ENCODE peak calls at places on chromosomes 16 and 17, in seven cellular contexts. One of them, this sample, is unnamed.

GRCh38 chr17:61875285-61875684 is 12.0 kb upstream of the BRIP1 start:
- DNase-seq in activated CD8-positive, alpha-beta memory T cell treated with anti-CD3 and anti-CD28 coated beads, Interleukin-2, amount 50 U/mL, for 48 hours: no peak
- DNase-seq in T-helper 1 cell: no peak
- DNase-seq in AG04450: no peak
- DNase-seq in NCI-H1105 treated with DMSO at 0.1 percent for 48 hours: no peak
- DNase-seq in mucosa of gallbladder: no peak
- DNase-seq in nucleus accumbens: no peak
- DNase-seq in this sample: no peak

GRCh38 chr17:52157603-52158449 is 688 bp downstream of the CA10 start:
- DNase-seq in AG04450: no peak
- DNase-seq in nucleus accumbens: no peak
- DNase-seq in T-helper 1 cell: no peak
- DNase-seq in NCI-H1105 treated with DMSO at 0.1 percent for 48 hours: no peak
- DNase-seq in mucosa of gallbladder: no peak
- DNase-seq in activated CD8-positive, alpha-beta memory T cell treated with anti-CD3 and anti-CD28 coated beads, Interleukin-2, amount 50 U/mL, for 48 hours: peak
- DNase-seq in this sample: no peak

GRCh38 chr17:72501404-72502110 is 380.7 kb downstream of the SOX9 start:
- DNase-seq in T-helper 1 cell: no peak
- DNase-seq in NCI-H1105 treated with DMSO at 0.1 percent for 48 hours: no peak
- DNase-seq in AG04450: no peak
- DNase-seq in activated CD8-positive, alpha-beta memory T cell treated with anti-CD3 and anti-CD28 coated beads, Interleukin-2, amount 50 U/mL, for 48 hours: no peak
- DNase-seq in mucosa of gallbladder: peak
- DNase-seq in nucleus accumbens: no peak
- DNase-seq in this sample: no peak

GRCh38 chr17:17403899-17404576 is 72.8 kb upstream of the MED9 start:
- DNase-seq in nucleus accumbens: no peak
- DNase-seq in activated CD8-positive, alpha-beta memory T cell treated with anti-CD3 and anti-CD28 coated beads, Interleukin-2, amount 50 U/mL, for 48 hours: peak
- DNase-seq in AG04450: no peak
- DNase-seq in T-helper 1 cell: no peak
- DNase-seq in mucosa of gallbladder: no peak
- DNase-seq in NCI-H1105 treated with DMSO at 0.1 percent for 48 hours: peak
- DNase-seq in this sample: no peak

GRCh38 chr16:50166511-50167500 is 13.7 kb downstream of the TENT4B start:
- DNase-seq in AG04450: no peak
- DNase-seq in NCI-H1105 treated with DMSO at 0.1 percent for 48 hours: no peak
- DNase-seq in nucleus accumbens: no peak
- DNase-seq in T-helper 1 cell: no peak
- DNase-seq in mucosa of gallbladder: no peak
- DNase-seq in activated CD8-positive, alpha-beta memory T cell treated with anti-CD3 and anti-CD28 coated beads, Interleukin-2, amount 50 U/mL, for 48 hours: no peak
- DNase-seq in this sample: no peak

GRCh38 chr17:15510361-15510760 is 42.9 kb upstream of the CDRT4 start:
- DNase-seq in activated CD8-positive, alpha-beta memory T cell treated with anti-CD3 and anti-CD28 coated beads, Interleukin-2, amount 50 U/mL, for 48 hours: no peak
- DNase-seq in NCI-H1105 treated with DMSO at 0.1 percent for 48 hours: no peak
- DNase-seq in nucleus accumbens: no peak
- DNase-seq in mucosa of gallbladder: no peak
- DNase-seq in AG04450: no peak
- DNase-seq in T-helper 1 cell: no peak
- DNase-seq in this sample: no peak

GRCh38 chr16:7449808-7450207 is 117.2 kb downstream of the RBFOX1 start:
- DNase-seq in mucosa of gallbladder: no peak
- DNase-seq in AG04450: no peak
- DNase-seq in NCI-H1105 treated with DMSO at 0.1 percent for 48 hours: no peak
- DNase-seq in activated CD8-positive, alpha-beta memory T cell treated with anti-CD3 and anti-CD28 coated beads, Interleukin-2, amount 50 U/mL, for 48 hours: no peak
- DNase-seq in nucleus accumbens: no peak
- DNase-seq in T-helper 1 cell: no peak
- DNase-seq in this sample: no peak

GRCh38 chr17:78338860-78339259 is 21.0 kb downstream of the SOCS3 start:
- DNase-seq in activated CD8-positive, alpha-beta memory T cell treated with anti-CD3 and anti-CD28 coated beads, Interleukin-2, amount 50 U/mL, for 48 hours: no peak
- DNase-seq in NCI-H1105 treated with DMSO at 0.1 percent for 48 hours: no peak
- DNase-seq in AG04450: no peak
- DNase-seq in mucosa of gallbladder: peak
- DNase-seq in T-helper 1 cell: no peak
- DNase-seq in nucleus accumbens: no peak
- DNase-seq in this sample: peak

GRCh38 chr16:30657866-30658730 is at the start of gene FBRS:
- DNase-seq in nucleus accumbens: peak
- DNase-seq in AG04450: peak
- DNase-seq in T-helper 1 cell: peak
- DNase-seq in mucosa of gallbladder: peak
- DNase-seq in NCI-H1105 treated with DMSO at 0.1 percent for 48 hours: peak
- DNase-seq in activated CD8-positive, alpha-beta memory T cell treated with anti-CD3 and anti-CD28 coated beads, Interleukin-2, amount 50 U/mL, for 48 hours: peak
- DNase-seq in this sample: peak

GRCh38 chr17:76718516-76718915 is 7.8 kb upstream of the MXRA7 start:
- DNase-seq in nucleus accumbens: no peak
- DNase-seq in activated CD8-positive, alpha-beta memory T cell treated with anti-CD3 and anti-CD28 coated beads, Interleukin-2, amount 50 U/mL, for 48 hours: no peak
- DNase-seq in T-helper 1 cell: no peak
- DNase-seq in mucosa of gallbladder: no peak
- DNase-seq in AG04450: no peak
- DNase-seq in NCI-H1105 treated with DMSO at 0.1 percent for 48 hours: no peak
- DNase-seq in this sample: no peak

GRCh38 chr16:8866884-8867482 is 1.8 kb downstream of the CARHSP1 start:
- DNase-seq in nucleus accumbens: no peak
- DNase-seq in activated CD8-positive, alpha-beta memory T cell treated with anti-CD3 and anti-CD28 coated beads, Interleukin-2, amount 50 U/mL, for 48 hours: no peak
- DNase-seq in AG04450: no peak
- DNase-seq in NCI-H1105 treated with DMSO at 0.1 percent for 48 hours: no peak
- DNase-seq in T-helper 1 cell: no peak
- DNase-seq in mucosa of gallbladder: no peak
- DNase-seq in this sample: no peak

GRCh38 chr16:64236351-64236750 is 885.5 kb downstream of the CDH11 start:
- DNase-seq in T-helper 1 cell: no peak
- DNase-seq in NCI-H1105 treated with DMSO at 0.1 percent for 48 hours: no peak
- DNase-seq in nucleus accumbens: no peak
- DNase-seq in mucosa of gallbladder: no peak
- DNase-seq in AG04450: no peak
- DNase-seq in activated CD8-positive, alpha-beta memory T cell treated with anti-CD3 and anti-CD28 coated beads, Interleukin-2, amount 50 U/mL, for 48 hours: no peak
- DNase-seq in this sample: no peak

GRCh38 chr17:83054518-83055125 is 24.8 kb upstream of the METRNL start:
- DNase-seq in AG04450: no peak
- DNase-seq in NCI-H1105 treated with DMSO at 0.1 percent for 48 hours: no peak
- DNase-seq in T-helper 1 cell: no peak
- DNase-seq in nucleus accumbens: no peak
- DNase-seq in activated CD8-positive, alpha-beta memory T cell treated with anti-CD3 and anti-CD28 coated beads, Interleukin-2, amount 50 U/mL, for 48 hours: peak
- DNase-seq in mucosa of gallbladder: no peak
- DNase-seq in this sample: peak

GRCh38 chr17:44899074-44899782 is at the start of gene EFTUD2:
- DNase-seq in T-helper 1 cell: peak
- DNase-seq in nucleus accumbens: no peak
- DNase-seq in activated CD8-positive, alpha-beta memory T cell treated with anti-CD3 and anti-CD28 coated beads, Interleukin-2, amount 50 U/mL, for 48 hours: peak
- DNase-seq in mucosa of gallbladder: peak
- DNase-seq in NCI-H1105 treated with DMSO at 0.1 percent for 48 hours: peak
- DNase-seq in AG04450: peak
- DNase-seq in this sample: peak

GRCh38 chr17:62718420-62718819 is 89.7 kb downstream of the MARCHF10 start:
- DNase-seq in mucosa of gallbladder: no peak
- DNase-seq in activated CD8-positive, alpha-beta memory T cell treated with anti-CD3 and anti-CD28 coated beads, Interleukin-2, amount 50 U/mL, for 48 hours: no peak
- DNase-seq in nucleus accumbens: no peak
- DNase-seq in AG04450: no peak
- DNase-seq in NCI-H1105 treated with DMSO at 0.1 percent for 48 hours: no peak
- DNase-seq in T-helper 1 cell: no peak
- DNase-seq in this sample: no peak

GRCh38 chr16:67648764-67649407 is 3.9 kb downstream of the CARMIL2 start:
- DNase-seq in activated CD8-positive, alpha-beta memory T cell treated with anti-CD3 and anti-CD28 coated beads, Interleukin-2, amount 50 U/mL, for 48 hours: no peak
- DNase-seq in NCI-H1105 treated with DMSO at 0.1 percent for 48 hours: no peak
- DNase-seq in T-helper 1 cell: no peak
- DNase-seq in nucleus accumbens: no peak
- DNase-seq in mucosa of gallbladder: no peak
- DNase-seq in AG04450: no peak
- DNase-seq in this sample: no peak

GRCh38 chr17:55895112-55895759 is 144.4 kb downstream of the PCTP start:
- DNase-seq in nucleus accumbens: no peak
- DNase-seq in mucosa of gallbladder: no peak
- DNase-seq in T-helper 1 cell: no peak
- DNase-seq in NCI-H1105 treated with DMSO at 0.1 percent for 48 hours: no peak
- DNase-seq in AG04450: no peak
- DNase-seq in activated CD8-positive, alpha-beta memory T cell treated with anti-CD3 and anti-CD28 coated beads, Interleukin-2, amount 50 U/mL, for 48 hours: no peak
- DNase-seq in this sample: no peak

GRCh38 chr17:58329035-58329807 is 626 bp upstream of the TSPOAP1 start:
- DNase-seq in mucosa of gallbladder: peak
- DNase-seq in NCI-H1105 treated with DMSO at 0.1 percent for 48 hours: no peak
- DNase-seq in activated CD8-positive, alpha-beta memory T cell treated with anti-CD3 and anti-CD28 coated beads, Interleukin-2, amount 50 U/mL, for 48 hours: peak
- DNase-seq in AG04450: no peak
- DNase-seq in nucleus accumbens: no peak
- DNase-seq in T-helper 1 cell: peak
- DNase-seq in this sample: no peak

GRCh38 chr16:30499284-30499683 is 26.7 kb downstream of the ITGAL start:
- DNase-seq in nucleus accumbens: no peak
- DNase-seq in mucosa of gallbladder: no peak
- DNase-seq in activated CD8-positive, alpha-beta memory T cell treated with anti-CD3 and anti-CD28 coated beads, Interleukin-2, amount 50 U/mL, for 48 hours: no peak
- DNase-seq in NCI-H1105 treated with DMSO at 0.1 percent for 48 hours: no peak
- DNase-seq in T-helper 1 cell: no peak
- DNase-seq in AG04450: no peak
- DNase-seq in this sample: no peak

GRCh38 chr16:86906608-86907007 is 328.3 kb downstream of the FOXL1 start:
- DNase-seq in AG04450: no peak
- DNase-seq in NCI-H1105 treated with DMSO at 0.1 percent for 48 hours: no peak
- DNase-seq in T-helper 1 cell: no peak
- DNase-seq in nucleus accumbens: no peak
- DNase-seq in activated CD8-positive, alpha-beta memory T cell treated with anti-CD3 and anti-CD28 coated beads, Interleukin-2, amount 50 U/mL, for 48 hours: no peak
- DNase-seq in mucosa of gallbladder: peak
- DNase-seq in this sample: no peak

GRCh38 chr16:7679899-7680298 is 347.3 kb downstream of the RBFOX1 start:
- DNase-seq in mucosa of gallbladder: no peak
- DNase-seq in activated CD8-positive, alpha-beta memory T cell treated with anti-CD3 and anti-CD28 coated beads, Interleukin-2, amount 50 U/mL, for 48 hours: no peak
- DNase-seq in nucleus accumbens: no peak
- DNase-seq in T-helper 1 cell: no peak
- DNase-seq in NCI-H1105 treated with DMSO at 0.1 percent for 48 hours: no peak
- DNase-seq in AG04450: no peak
- DNase-seq in this sample: no peak

GRCh38 chr17:65594585-65594940 is 33.1 kb upstream of the AXIN2 start:
- DNase-seq in NCI-H1105 treated with DMSO at 0.1 percent for 48 hours: no peak
- DNase-seq in T-helper 1 cell: no peak
- DNase-seq in activated CD8-positive, alpha-beta memory T cell treated with anti-CD3 and anti-CD28 coated beads, Interleukin-2, amount 50 U/mL, for 48 hours: no peak
- DNase-seq in nucleus accumbens: no peak
- DNase-seq in mucosa of gallbladder: no peak
- DNase-seq in AG04450: peak
- DNase-seq in this sample: no peak

GRCh38 chr17:7656958-7657715 is 6.4 kb downstream of the ATP1B2 start:
- DNase-seq in activated CD8-positive, alpha-beta memory T cell treated with anti-CD3 and anti-CD28 coated beads, Interleukin-2, amount 50 U/mL, for 48 hours: no peak
- DNase-seq in mucosa of gallbladder: peak
- DNase-seq in AG04450: no peak
- DNase-seq in NCI-H1105 treated with DMSO at 0.1 percent for 48 hours: no peak
- DNase-seq in T-helper 1 cell: no peak
- DNase-seq in nucleus accumbens: no peak
- DNase-seq in this sample: peak

GRCh38 chr16:6446370-6446769 is 886.3 kb upstream of the RBFOX1 start:
- DNase-seq in mucosa of gallbladder: no peak
- DNase-seq in AG04450: no peak
- DNase-seq in activated CD8-positive, alpha-beta memory T cell treated with anti-CD3 and anti-CD28 coated beads, Interleukin-2, amount 50 U/mL, for 48 hours: no peak
- DNase-seq in T-helper 1 cell: no peak
- DNase-seq in nucleus accumbens: no peak
- DNase-seq in NCI-H1105 treated with DMSO at 0.1 percent for 48 hours: no peak
- DNase-seq in this sample: no peak

GRCh38 chr17:40556884-40557414 is 8.3 kb downstream of the CCR7 start:
- DNase-seq in T-helper 1 cell: no peak
- DNase-seq in AG04450: no peak
- DNase-seq in activated CD8-positive, alpha-beta memory T cell treated with anti-CD3 and anti-CD28 coated beads, Interleukin-2, amount 50 U/mL, for 48 hours: peak
- DNase-seq in mucosa of gallbladder: no peak
- DNase-seq in nucleus accumbens: no peak
- DNase-seq in NCI-H1105 treated with DMSO at 0.1 percent for 48 hours: no peak
- DNase-seq in this sample: peak

GRCh38 chr16:61915569-61915968 is 120.7 kb downstream of the CDH8 start:
- DNase-seq in activated CD8-positive, alpha-beta memory T cell treated with anti-CD3 and anti-CD28 coated beads, Interleukin-2, amount 50 U/mL, for 48 hours: no peak
- DNase-seq in NCI-H1105 treated with DMSO at 0.1 percent for 48 hours: no peak
- DNase-seq in T-helper 1 cell: no peak
- DNase-seq in AG04450: no peak
- DNase-seq in nucleus accumbens: no peak
- DNase-seq in mucosa of gallbladder: no peak
- DNase-seq in this sample: no peak

GRCh38 chr17:48583708-48584582 is 5.8 kb upstream of the HOXB4 start:
- DNase-seq in nucleus accumbens: no peak
- DNase-seq in AG04450: no peak
- DNase-seq in mucosa of gallbladder: no peak
- DNase-seq in T-helper 1 cell: no peak
- DNase-seq in NCI-H1105 treated with DMSO at 0.1 percent for 48 hours: no peak
- DNase-seq in activated CD8-positive, alpha-beta memory T cell treated with anti-CD3 and anti-CD28 coated beads, Interleukin-2, amount 50 U/mL, for 48 hours: no peak
- DNase-seq in this sample: no peak

GRCh38 chr16:88924834-88925539 is 52.0 kb downstream of the CBFA2T3 start:
- DNase-seq in T-helper 1 cell: no peak
- DNase-seq in nucleus accumbens: no peak
- DNase-seq in mucosa of gallbladder: no peak
- DNase-seq in activated CD8-positive, alpha-beta memory T cell treated with anti-CD3 and anti-CD28 coated beads, Interleukin-2, amount 50 U/mL, for 48 hours: no peak
- DNase-seq in AG04450: peak
- DNase-seq in NCI-H1105 treated with DMSO at 0.1 percent for 48 hours: no peak
- DNase-seq in this sample: no peak

GRCh38 chr17:35597604-35598003 is 10.5 kb downstream of the AP2B1 start:
- DNase-seq in activated CD8-positive, alpha-beta memory T cell treated with anti-CD3 and anti-CD28 coated beads, Interleukin-2, amount 50 U/mL, for 48 hours: no peak
- DNase-seq in T-helper 1 cell: no peak
- DNase-seq in NCI-H1105 treated with DMSO at 0.1 percent for 48 hours: no peak
- DNase-seq in mucosa of gallbladder: no peak
- DNase-seq in AG04450: no peak
- DNase-seq in nucleus accumbens: no peak
- DNase-seq in this sample: no peak

GRCh38 chr17:10197721-10198508 is 491 bp downstream of the GAS7 start:
- DNase-seq in AG04450: no peak
- DNase-seq in T-helper 1 cell: no peak
- DNase-seq in activated CD8-positive, alpha-beta memory T cell treated with anti-CD3 and anti-CD28 coated beads, Interleukin-2, amount 50 U/mL, for 48 hours: peak
- DNase-seq in NCI-H1105 treated with DMSO at 0.1 percent for 48 hours: no peak
- DNase-seq in nucleus accumbens: no peak
- DNase-seq in mucosa of gallbladder: no peak
- DNase-seq in this sample: no peak

GRCh38 chr17:79220201-79220714 is 145.6 kb downstream of the ENGASE start:
- DNase-seq in NCI-H1105 treated with DMSO at 0.1 percent for 48 hours: no peak
- DNase-seq in activated CD8-positive, alpha-beta memory T cell treated with anti-CD3 and anti-CD28 coated beads, Interleukin-2, amount 50 U/mL, for 48 hours: no peak
- DNase-seq in AG04450: no peak
- DNase-seq in mucosa of gallbladder: no peak
- DNase-seq in nucleus accumbens: no peak
- DNase-seq in T-helper 1 cell: no peak
- DNase-seq in this sample: no peak

GRCh38 chr16:3282103-3282746 is 1.1 kb upstream of the ZNF263 start:
- DNase-seq in nucleus accumbens: no peak
- DNase-seq in mucosa of gallbladder: no peak
- DNase-seq in activated CD8-positive, alpha-beta memory T cell treated with anti-CD3 and anti-CD28 coated beads, Interleukin-2, amount 50 U/mL, for 48 hours: no peak
- DNase-seq in NCI-H1105 treated with DMSO at 0.1 percent for 48 hours: peak
- DNase-seq in AG04450: no peak
- DNase-seq in T-helper 1 cell: no peak
- DNase-seq in this sample: no peak

GRCh38 chr16:15653227-15653626 is 3.2 kb downstream of the NDE1 start:
- DNase-seq in NCI-H1105 treated with DMSO at 0.1 percent for 48 hours: no peak
- DNase-seq in T-helper 1 cell: no peak
- DNase-seq in activated CD8-positive, alpha-beta memory T cell treated with anti-CD3 and anti-CD28 coated beads, Interleukin-2, amount 50 U/mL, for 48 hours: no peak
- DNase-seq in mucosa of gallbladder: peak
- DNase-seq in AG04450: peak
- DNase-seq in nucleus accumbens: no peak
- DNase-seq in this sample: no peak

GRCh38 chr17:42694524-42694923 is 12.2 kb downstream of the CNTNAP1 start:
- DNase-seq in T-helper 1 cell: no peak
- DNase-seq in activated CD8-positive, alpha-beta memory T cell treated with anti-CD3 and anti-CD28 coated beads, Interleukin-2, amount 50 U/mL, for 48 hours: no peak
- DNase-seq in NCI-H1105 treated with DMSO at 0.1 percent for 48 hours: no peak
- DNase-seq in nucleus accumbens: no peak
- DNase-seq in mucosa of gallbladder: no peak
- DNase-seq in AG04450: no peak
- DNase-seq in this sample: no peak

GRCh38 chr17:40320771-40321501 is 12.0 kb downstream of the RARA start:
- DNase-seq in activated CD8-positive, alpha-beta memory T cell treated with anti-CD3 and anti-CD28 coated beads, Interleukin-2, amount 50 U/mL, for 48 hours: no peak
- DNase-seq in nucleus accumbens: no peak
- DNase-seq in mucosa of gallbladder: no peak
- DNase-seq in AG04450: no peak
- DNase-seq in NCI-H1105 treated with DMSO at 0.1 percent for 48 hours: no peak
- DNase-seq in T-helper 1 cell: peak
- DNase-seq in this sample: no peak

GRCh38 chr17:41976142-41976768 is 9.7 kb downstream of the CNP start:
- DNase-seq in nucleus accumbens: no peak
- DNase-seq in NCI-H1105 treated with DMSO at 0.1 percent for 48 hours: no peak
- DNase-seq in AG04450: no peak
- DNase-seq in activated CD8-positive, alpha-beta memory T cell treated with anti-CD3 and anti-CD28 coated beads, Interleukin-2, amount 50 U/mL, for 48 hours: no peak
- DNase-seq in T-helper 1 cell: no peak
- DNase-seq in mucosa of gallbladder: no peak
- DNase-seq in this sample: no peak

GRCh38 chr16:53224932-53225533 is 170.2 kb downstream of the CHD9 start:
- DNase-seq in activated CD8-positive, alpha-beta memory T cell treated with anti-CD3 and anti-CD28 coated beads, Interleukin-2, amount 50 U/mL, for 48 hours: no peak
- DNase-seq in NCI-H1105 treated with DMSO at 0.1 percent for 48 hours: no peak
- DNase-seq in nucleus accumbens: no peak
- DNase-seq in T-helper 1 cell: no peak
- DNase-seq in AG04450: no peak
- DNase-seq in mucosa of gallbladder: no peak
- DNase-seq in this sample: no peak

GRCh38 chr17:73142763-73143395 is 21.9 kb upstream of the SSTR2 start:
- DNase-seq in nucleus accumbens: no peak
- DNase-seq in NCI-H1105 treated with DMSO at 0.1 percent for 48 hours: no peak
- DNase-seq in activated CD8-positive, alpha-beta memory T cell treated with anti-CD3 and anti-CD28 coated beads, Interleukin-2, amount 50 U/mL, for 48 hours: no peak
- DNase-seq in T-helper 1 cell: no peak
- DNase-seq in mucosa of gallbladder: no peak
- DNase-seq in AG04450: no peak
- DNase-seq in this sample: no peak